ENCODE peak calls at places on chromosomes 16 and 17, in four cellular contexts. P, T, Y and N are unnamed samples.

GRCh38 chr16:89033796-89034572 is 57.0 kb upstream of the CBFA2T3 start:
- DNase-seq in Y (no peak), P (no peak), T (no peak), N (peak; percentile 34)

GRCh38 chr17:6456914-6457687 is 12.8 kb downstream of the PIMREG start:
- DNase-seq in Y (no peak), P (peak; percentile 71), T (no peak), N (no peak)

GRCh38 chr16:34802848-34803599 is 1343.6 kb downstream of the TP53TG3F start:
- DNase-seq in Y (no peak), P (no peak), T (no peak), N (no peak)

GRCh38 chr17:3894927-3895343 is 2.1 kb upstream of the CAMKK1 start:
- DNase-seq in P (peak; percentile 79), T (no peak), Y (peak; percentile 78), N (no peak)

GRCh38 chr17:39955726-39956225 is 7.0 kb upstream of the GSDMA start:
- DNase-seq in T (no peak), P (no peak), Y (no peak), N (no peak)

GRCh38 chr16:27444015-27444414 is 42.0 kb downstream of the IL21R start:
- DNase-seq in Y (no peak), T (no peak), P (no peak), N (no peak)

GRCh38 chr17:77540975-77541374 is 400.2 kb downstream of the SEC14L1 start:
- DNase-seq in Y (no peak), P (no peak), T (no peak), N (no peak)

GRCh38 chr17:8016632-8017424 is 14.4 kb downstream of the GUCY2D start:
- DNase-seq in T (peak; percentile 27), Y (peak; percentile 72), P (peak; percentile 76), N (no peak)

GRCh38 chr17:52158450-52159042 is at the start of gene CA10:
- DNase-seq in T (no peak), Y (peak; percentile 16), P (no peak), N (no peak)

GRCh38 chr17:59652119-59652518 is 32.4 kb downstream of the CLTC start:
- DNase-seq in P (no peak), T (no peak), Y (no peak), N (no peak)

GRCh38 chr17:45296003-45296832 is 20.6 kb downstream of the MAP3K14 start:
- DNase-seq in T (peak; percentile 22), Y (no peak), P (no peak), N (no peak)

GRCh38 chr17:67239597-67239996 is 5.4 kb downstream of the HELZ start:
- DNase-seq in Y (no peak), P (no peak), T (no peak), N (no peak)

GRCh38 chr17:5986644-5987043 is 83.5 kb upstream of the WSCD1 start:
- DNase-seq in P (no peak), Y (no peak), T (peak; percentile 44), N (no peak)

GRCh38 chr16:88569614-88569984 is 604 bp upstream of the ZC3H18 start:
- DNase-seq in Y (no peak), P (no peak), T (peak; percentile 6), N (no peak)

GRCh38 chr16:19722981-19723380 is 4.9 kb downstream of the IQCK start:
- DNase-seq in T (no peak), Y (no peak), P (no peak), N (no peak)
- H3K4me1 ChIP-seq in T (no peaks in the 10 kb centered on the region), Y (peaks cover 16% of the 10 kb centered on the region), P (peaks cover 6% of the 10 kb centered on the region), N (peaks cover 6% of the 10 kb centered on the region)

DNA sequence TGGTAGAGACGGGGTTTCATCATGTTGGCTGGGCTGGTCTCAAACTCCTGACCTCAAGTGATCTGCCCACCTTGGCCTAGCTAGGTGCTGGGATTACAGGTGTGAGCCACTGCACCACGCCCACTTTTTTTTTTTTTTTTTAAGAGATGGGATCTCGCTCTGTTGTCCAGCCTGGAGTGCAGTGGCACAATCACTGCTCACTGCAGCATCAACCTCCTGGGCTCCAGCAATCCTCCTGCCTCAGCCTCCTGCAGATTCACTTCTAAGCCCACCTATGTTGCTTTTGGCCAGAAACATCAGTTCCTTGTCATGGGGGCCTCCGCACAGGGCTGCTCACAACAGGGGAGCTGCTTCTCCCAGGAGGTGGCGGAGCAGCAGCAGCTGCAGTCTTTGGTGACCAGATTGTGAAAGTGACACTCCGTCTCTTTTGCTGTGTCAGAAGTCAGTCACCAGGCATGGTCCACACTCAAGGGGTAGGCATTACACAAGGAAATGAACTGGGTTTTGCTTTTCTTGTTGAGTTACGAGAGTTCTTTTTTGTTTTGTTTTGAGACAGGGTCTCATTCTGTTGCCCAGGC is 4.5 kb upstream of the NME4 start:
- DNase-seq in Y (no peak), T (peak; percentile 83), P (no peak), N (peak; percentile 32)
- H3K27ac ChIP-seq in Y (no peak overlapping the region), T (peak overlapping the region; percentile 65), P (no peak overlapping the region), N (no peak overlapping the region)

GRCh38 chr16:4384497-4384896 is 12.8 kb downstream of the VASN start:
- DNase-seq in T (no peak), Y (no peak), P (no peak), N (no peak)

GRCh38 chr16:4386452-4386813 is 14.8 kb downstream of the VASN start:
- DNase-seq in P (no peak), T (no peak), Y (no peak), N (no peak)

GRCh38 chr16:4385066-4385788 is 13.6 kb downstream of the VASN start:
- DNase-seq in T (no peak), P (no peak), Y (no peak), N (no peak)

GRCh38 chr16:4386951-4387565 is 15.4 kb downstream of the VASN start:
- DNase-seq in T (no peak), Y (no peak), P (no peak), N (no peak)

DNA sequence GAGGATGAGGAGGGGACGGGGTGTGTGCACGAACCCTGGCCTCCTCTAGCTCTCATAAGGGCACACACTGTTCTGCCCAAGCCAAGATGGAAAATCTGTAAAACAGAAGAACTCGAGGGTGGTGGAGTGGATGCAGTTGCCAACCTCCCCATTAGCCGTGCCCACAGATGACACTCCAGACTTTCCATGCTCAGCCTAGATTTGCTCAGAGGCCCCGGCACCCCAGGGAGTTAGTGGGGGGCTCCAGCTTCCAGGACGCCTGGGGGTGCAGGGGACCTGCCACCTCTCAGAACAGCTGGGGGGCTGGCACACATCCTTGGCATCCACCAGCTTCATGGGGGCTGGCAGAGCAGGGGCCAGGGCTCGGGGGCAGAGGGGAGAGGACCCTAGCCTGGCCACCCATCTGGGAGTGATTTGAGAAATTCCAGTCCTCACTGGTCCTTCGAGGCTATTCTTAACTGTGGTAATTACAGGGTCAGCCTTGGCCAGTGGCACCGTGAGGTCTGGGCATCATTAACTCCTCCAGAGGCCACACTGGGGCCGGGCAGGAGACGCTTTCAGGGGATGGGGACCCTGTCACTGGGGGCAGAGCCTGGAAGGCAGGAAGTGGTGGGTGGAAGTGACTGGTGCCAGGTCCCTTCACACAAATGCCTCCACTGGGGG is 14.3 kb downstream of the VASN start:
- DNase-seq in P (no peak), T (no peak), Y (no peak), N (no peak)
- H3K36me3 ChIP-seq in P (no peaks in the 10 kb centered on the region), T (peaks cover 3% of the 10 kb centered on the region), Y (peaks cover 8% of the 10 kb centered on the region), N (peaks cover 31% of the 10 kb centered on the region)

GRCh38 chr16:57319646-57320045 is 35.2 kb upstream of the PLLP start:
- DNase-seq in Y (no peak), T (no peak), P (no peak), N (no peak)
- H3K4me1 ChIP-seq in Y (peaks cover 7% of the 10 kb centered on the region), T (peaks cover 2% of the 10 kb centered on the region), P (no peaks in the 10 kb centered on the region), N (no peaks in the 10 kb centered on the region)

GRCh38 chr17:81865358-81865732 is 5.0 kb upstream of the P4HB start:
- DNase-seq in P (no peak), T (no peak), Y (no peak), N (no peak)

GRCh38 chr17:81866440-81867122 is 4.6 kb downstream of the ARHGDIA start:
- DNase-seq in P (no peak), Y (no peak), T (no peak), N (no peak)

GRCh38 chr17:81863833-81864768 is 3.8 kb upstream of the P4HB start:
- DNase-seq in P (no peak), Y (peak; percentile 55), T (peak; percentile 6), N (no peak)

GRCh38 chr17:81867123-81867951 is 3.8 kb downstream of the ARHGDIA start:
- DNase-seq in Y (peak; percentile 67), P (peak; percentile 69), T (peak; percentile 1), N (peak; percentile 29)

GRCh38 chr17:81865733-81866439 is 5.3 kb downstream of the ARHGDIA start:
- DNase-seq in Y (peak; percentile 99), T (peak; percentile 5), P (peak; percentile 97), N (no peak)
- H3K27ac ChIP-seq in Y (peak overlapping the region; percentile 98), T (no peak overlapping the region), P (peak overlapping the region; percentile 80), N (no peak overlapping the region)

GRCh38 chr17:62051053-62051452 is 14.0 kb downstream of the MED13 start:
- DNase-seq in T (no peak), Y (no peak), P (no peak), N (no peak)
- H3K36me3 ChIP-seq in T (peaks cover 20% of the 10 kb centered on the region), Y (peaks cover 5% of the 10 kb centered on the region), P (peaks cover 6% of the 10 kb centered on the region), N (peaks cover 12% of the 10 kb centered on the region)

GRCh38 chr16:425740-426114 is 278 bp downstream of the RAB11FIP3 start:
- DNase-seq in P (no peak), Y (no peak), T (no peak), N (peak; percentile 27)

GRCh38 chr16:426906-427249 is 1.4 kb downstream of the RAB11FIP3 start:
- DNase-seq in Y (no peak), T (no peak), P (no peak), N (no peak)

GRCh38 chr16:425082-425718 is at the start of gene RAB11FIP3:
- DNase-seq in Y (peak; percentile 82), P (peak; percentile 85), T (peak; percentile 88), N (peak; percentile 75)

GRCh38 chr16:427295-427694 is 1.8 kb downstream of the RAB11FIP3 start:
- DNase-seq in Y (no peak), T (no peak), P (no peak), N (no peak)

DNA sequence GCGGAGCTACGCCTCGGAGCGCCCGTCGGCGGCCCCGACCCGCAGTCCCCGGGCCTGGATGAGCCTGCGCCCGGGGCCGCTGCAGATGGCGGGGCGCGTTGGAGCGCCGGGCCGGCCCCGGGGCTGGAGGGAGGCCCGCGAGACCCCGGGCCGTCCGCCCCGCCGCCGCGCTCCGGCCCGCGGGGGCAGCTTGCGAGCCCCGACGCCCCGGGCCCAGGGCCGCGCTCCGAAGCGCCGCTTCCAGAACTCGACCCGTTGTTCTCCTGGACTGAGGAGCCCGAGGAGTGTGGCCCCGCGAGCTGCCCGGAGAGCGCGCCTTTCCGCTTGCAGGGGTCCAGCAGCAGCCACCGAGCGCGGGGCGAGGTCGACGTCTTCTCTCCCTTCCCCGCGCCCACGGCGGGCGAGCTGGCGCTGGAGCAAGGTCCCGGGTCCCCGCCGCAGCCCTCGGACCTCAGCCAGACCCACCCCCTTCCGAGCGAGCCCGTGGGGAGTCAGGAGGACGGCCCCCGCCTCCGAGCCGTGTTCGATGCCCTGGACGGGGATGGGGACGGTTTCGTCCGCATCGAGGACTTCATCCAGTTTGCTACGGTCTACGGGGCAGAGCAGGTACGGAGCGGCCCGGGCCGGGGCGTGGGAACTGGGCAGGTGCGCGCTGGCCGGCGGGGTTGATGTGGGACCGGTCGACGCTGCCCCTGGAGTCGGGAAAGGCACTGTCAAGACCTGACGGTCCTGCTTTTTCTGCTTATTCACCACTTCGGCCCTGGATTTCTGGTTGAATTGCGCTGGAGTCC is 861 bp downstream of the RAB11FIP3 start:
- DNase-seq in P (peak; percentile 38), T (peak; percentile 10), Y (peak; percentile 90), N (no peak)
- H3K4me1 ChIP-seq in P (no peaks in the 10 kb centered on the region), T (peaks cover 12% of the 10 kb centered on the region), Y (peaks cover 61% of the 10 kb centered on the region), N (peaks cover 18% of the 10 kb centered on the region)